ENCODE peak calls at places on chromosome 16, in ten cellular contexts. K is H1, M is WTC11, O is Caco-2, Z is esophagus squamous epithelium, H is epithelial cell of esophagus, D is kidney, I is tibial nerve, U is GM06990, X is HFF-Myc. L is an unnamed sample.

GRCh38 chr16:75039941-75040340 is 41.1 kb downstream of the ZNRF1 start:
- DNase-seq in I (no peak), M (no peak), Z (no peak), O (no peak), D (no peak), H (no peak), K (no peak), X (no peak), U (no peak), L (no peak)

GRCh38 chr16:30853758-30854157 is 40.1 kb downstream of the BCL7C start:
- DNase-seq in X (no peak), D (no peak), I (no peak), Z (no peak), O (no peak), H (peak), K (no peak), U (no peak), M (no peak), L (no peak)

GRCh38 chr16:89013692-89014455 is 36.9 kb upstream of the CBFA2T3 start:
- DNase-seq in K (no peak), X (no peak), I (no peak), Z (no peak), M (no peak), D (peak), H (no peak), O (no peak), U (no peak), L (peak)

GRCh38 chr16:6961704-6962103 is 370.9 kb upstream of the RBFOX1 start:
- DNase-seq in X (no peak), D (no peak), Z (no peak), I (no peak), M (no peak), U (no peak), K (no peak), O (no peak), H (no peak), L (no peak)

GRCh38 chr16:81522141-81522701 is 77.6 kb downstream of the CMIP start:
- DNase-seq in Z (no peak), O (peak), X (no peak), K (peak), I (no peak), M (peak), D (no peak), U (no peak), H (peak), L (peak)

GRCh38 chr16:66568355-66568754 is 2.1 kb downstream of the CMTM1 start:
- DNase-seq in I (no peak), U (no peak), M (no peak), X (no peak), H (peak), Z (no peak), O (no peak), K (no peak), D (no peak), L (no peak)

GRCh38 chr16:68085259-68086071 is at the start of gene NFATC3:
- DNase-seq in H (peak), O (peak), I (peak), D (peak), K (peak), M (peak), X (no peak), U (peak), Z (peak), L (peak)

GRCh38 chr16:81266680-81267095 is 28.2 kb downstream of the BCO1 start:
- DNase-seq in H (peak), M (no peak), X (no peak), D (peak), Z (no peak), O (no peak), U (no peak), I (no peak), K (no peak), L (no peak)

GRCh38 chr16:89383095-89384003 is 107.0 kb downstream of the ANKRD11 start:
- DNase-seq in Z (no peak), D (peak), H (peak), O (peak), M (peak), I (no peak), X (no peak), U (no peak), K (no peak), L (peak)

GRCh38 chr16:76931186-76931585 is 259.8 kb upstream of the MON1B start:
- DNase-seq in H (peak), X (peak), M (no peak), I (no peak), D (no peak), U (no peak), O (no peak), K (no peak), Z (no peak), L (no peak)

GRCh38 chr16:68992521-68992920 is 112.9 kb upstream of the HAS3 start:
- DNase-seq in M (no peak), K (no peak), I (no peak), Z (no peak), H (peak), D (no peak), X (peak), O (no peak), U (no peak), L (no peak)

GRCh38 chr16:57092786-57093301 is 461 bp downstream of the CPNE2 start:
- DNase-seq in D (peak), M (peak), U (peak), K (peak), X (no peak), H (peak), I (no peak), Z (no peak), O (no peak), L (no peak)

GRCh38 chr16:69613283-69614154 is 47.8 kb downstream of the NFAT5 start:
- DNase-seq in U (peak), K (no peak), X (no peak), D (no peak), O (no peak), I (no peak), M (no peak), Z (no peak), H (peak), L (no peak)

GRCh38 chr16:894841-895240 is 75.9 kb downstream of the LMF1 start:
- DNase-seq in I (no peak), M (peak), O (no peak), Z (no peak), X (no peak), U (no peak), D (no peak), H (no peak), K (peak), L (no peak)

GRCh38 chr16:894136-894535 is 76.6 kb downstream of the LMF1 start:
- DNase-seq in M (no peak), H (no peak), O (no peak), K (no peak), D (no peak), Z (no peak), X (no peak), I (no peak), U (no peak), L (no peak)

GRCh38 chr16:892006-892405 is 78.8 kb downstream of the LMF1 start:
- DNase-seq in Z (no peak), M (no peak), U (no peak), O (no peak), X (no peak), D (no peak), H (no peak), I (no peak), K (no peak), L (no peak)

GRCh38 chr16:892536-893255 is 78.1 kb downstream of the LMF1 start:
- DNase-seq in X (no peak), U (no peak), D (no peak), H (no peak), I (no peak), M (peak), K (no peak), Z (no peak), O (no peak), L (no peak)

GRCh38 chr16:893360-893759 is 77.4 kb downstream of the LMF1 start:
- DNase-seq in Z (no peak), K (no peak), I (no peak), X (no peak), O (no peak), D (no peak), U (no peak), M (no peak), H (no peak), L (no peak)
- TF ChIP-seq CTCF in Z (no peak), K (no peak), I (no peak), X (no peak), O (peak), D (no peak), U (no peak), M (no peak), H (no peak), L (peak)

DNA sequence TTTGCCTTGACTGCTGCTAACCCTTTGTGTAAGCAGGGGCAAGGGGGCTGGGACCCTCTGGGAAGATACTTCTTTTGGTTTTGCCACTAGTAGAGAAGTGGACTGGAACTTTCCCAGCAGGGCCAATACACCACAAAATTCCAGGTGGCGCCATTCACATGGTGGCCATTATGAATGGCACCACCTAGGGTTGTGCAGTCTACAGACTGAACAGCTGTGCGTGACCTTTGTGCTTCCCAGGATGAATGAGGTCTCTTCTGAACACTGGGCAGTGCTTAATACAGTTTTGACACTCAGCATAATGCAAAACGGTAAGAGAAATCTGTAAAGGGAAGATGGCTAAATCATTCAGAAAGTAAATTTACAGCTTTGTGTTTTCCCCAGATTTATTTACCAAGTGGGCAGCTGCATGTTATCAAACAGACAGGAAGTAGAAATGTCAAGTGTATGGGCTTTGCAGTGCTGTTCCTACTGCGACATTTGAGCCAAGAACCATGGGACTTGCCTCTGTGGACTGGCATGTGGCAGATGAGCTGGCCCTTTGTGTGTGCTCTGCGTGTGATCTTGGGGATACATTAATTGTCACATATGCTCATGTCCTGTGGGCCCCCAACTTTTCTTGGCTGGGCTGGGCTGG is 9.2 kb downstream of the SYT17 start:
- DNase-seq in I (no peak), D (no peak), K (no peak), H (no peak), U (no peak), M (no peak), O (no peak), Z (no peak), X (no peak), L (no peak)
- TF ChIP-seq CTCF in I (no peak), D (no peak), K (peak), H (no peak), U (no peak), M (no peak), O (peak), Z (peak), X (peak), L (peak)

DNA sequence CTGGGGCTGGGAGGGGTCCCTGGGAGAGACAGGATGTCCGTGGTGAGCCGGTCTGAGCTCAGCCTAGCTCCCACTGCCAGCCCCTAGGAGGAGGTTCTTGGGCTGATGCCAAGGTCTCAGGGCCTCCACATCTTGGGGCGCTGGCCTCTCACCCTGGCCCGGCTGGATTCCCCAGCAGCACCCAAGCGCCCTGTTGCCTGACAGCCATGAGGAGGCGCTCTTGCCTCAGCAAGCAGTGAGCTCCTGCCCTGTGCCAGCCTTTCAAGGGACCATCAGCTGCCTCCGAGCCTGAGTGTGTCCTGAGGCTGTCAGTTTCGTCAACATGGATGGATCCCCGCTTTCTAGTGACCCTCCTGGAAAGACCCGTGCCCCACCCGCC is 234.9 kb upstream of the CIBAR2 start:
- DNase-seq in H (peak), Z (no peak), K (peak), I (no peak), O (no peak), U (no peak), M (peak), D (peak), X (no peak), L (no peak)
- TF ChIP-seq CTCF in H (peak), Z (peak), K (peak), I (no peak), O (peak), U (peak), M (peak), D (peak), X (peak), L (peak)

DNA sequence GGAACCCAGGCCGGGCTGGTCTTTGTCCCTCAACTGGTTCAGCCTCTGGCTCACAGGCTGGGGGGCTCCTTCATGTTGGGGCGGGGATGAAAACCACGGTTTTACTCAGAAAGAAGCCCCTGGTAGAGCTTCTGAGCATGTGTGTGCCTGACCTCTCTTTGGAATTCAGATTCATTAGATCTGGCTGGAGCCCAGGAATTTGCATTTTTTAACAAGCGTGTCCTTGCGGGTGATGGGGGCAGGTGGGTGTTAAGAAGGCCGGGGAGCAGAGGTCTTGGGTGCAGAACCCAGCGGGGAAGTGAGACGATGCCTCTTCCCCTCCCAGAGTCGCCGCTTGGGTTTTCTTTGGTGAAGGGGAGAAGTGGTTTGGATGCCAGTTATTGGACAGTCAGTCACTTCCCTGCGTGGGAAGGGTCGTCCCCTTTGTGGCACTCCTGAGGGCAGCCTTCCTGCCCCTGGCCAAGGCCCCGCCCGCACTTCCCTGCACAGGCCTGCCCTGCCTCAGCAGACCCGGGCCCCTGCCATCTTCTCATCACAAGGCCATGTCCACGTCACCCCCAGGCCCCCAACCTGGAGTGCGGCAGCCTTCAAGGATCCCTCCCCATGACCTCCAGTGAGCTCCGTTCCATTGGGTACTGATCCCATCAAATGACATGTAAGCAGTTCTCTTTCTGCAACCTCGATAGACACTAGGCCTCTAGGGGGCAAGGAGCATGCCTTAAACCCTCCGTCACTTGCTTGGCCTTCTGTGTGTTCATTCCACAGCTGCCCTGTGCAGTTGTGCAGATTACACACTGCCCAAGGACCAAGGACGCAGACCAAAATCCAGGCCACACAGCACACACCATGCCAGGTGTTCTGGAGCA is 177.7 kb upstream of the CIBAR2 start:
- DNase-seq in D (no peak), H (no peak), I (no peak), O (no peak), U (no peak), K (no peak), M (no peak), Z (no peak), X (no peak), L (no peak)
- TF ChIP-seq CTCF in D (no peak), H (no peak), I (no peak), O (peak), U (no peak), K (peak), M (no peak), Z (no peak), X (no peak), L (no peak)

DNA sequence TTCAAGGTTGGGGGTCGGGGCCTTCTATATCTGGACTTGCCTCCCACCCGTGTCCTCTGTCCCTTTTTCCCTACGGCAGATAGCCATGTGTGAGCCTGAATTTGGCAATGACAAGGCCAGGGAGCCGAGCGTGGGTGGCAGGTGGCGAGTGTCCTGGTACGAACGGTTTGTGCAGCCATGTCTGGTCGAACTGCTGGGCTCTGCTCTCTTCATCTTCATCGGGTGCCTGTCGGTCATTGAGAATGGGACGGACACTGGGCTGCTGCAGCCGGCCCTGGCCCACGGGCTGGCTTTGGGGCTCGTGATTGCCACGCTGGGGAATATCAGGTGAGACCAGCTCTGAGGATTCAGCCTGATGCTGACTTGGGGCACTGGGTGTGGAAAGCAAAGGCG is 368 bp downstream of the AQP8 start:
- DNase-seq in K (no peak), Z (no peak), M (no peak), I (no peak), H (no peak), O (no peak), D (no peak), X (no peak), U (no peak), L (no peak)
- TF ChIP-seq CTCF in K (no peak), Z (no peak), M (no peak), I (no peak), H (no peak), O (no peak), D (no peak), X (no peak), U (no peak), L (no peak)

DNA sequence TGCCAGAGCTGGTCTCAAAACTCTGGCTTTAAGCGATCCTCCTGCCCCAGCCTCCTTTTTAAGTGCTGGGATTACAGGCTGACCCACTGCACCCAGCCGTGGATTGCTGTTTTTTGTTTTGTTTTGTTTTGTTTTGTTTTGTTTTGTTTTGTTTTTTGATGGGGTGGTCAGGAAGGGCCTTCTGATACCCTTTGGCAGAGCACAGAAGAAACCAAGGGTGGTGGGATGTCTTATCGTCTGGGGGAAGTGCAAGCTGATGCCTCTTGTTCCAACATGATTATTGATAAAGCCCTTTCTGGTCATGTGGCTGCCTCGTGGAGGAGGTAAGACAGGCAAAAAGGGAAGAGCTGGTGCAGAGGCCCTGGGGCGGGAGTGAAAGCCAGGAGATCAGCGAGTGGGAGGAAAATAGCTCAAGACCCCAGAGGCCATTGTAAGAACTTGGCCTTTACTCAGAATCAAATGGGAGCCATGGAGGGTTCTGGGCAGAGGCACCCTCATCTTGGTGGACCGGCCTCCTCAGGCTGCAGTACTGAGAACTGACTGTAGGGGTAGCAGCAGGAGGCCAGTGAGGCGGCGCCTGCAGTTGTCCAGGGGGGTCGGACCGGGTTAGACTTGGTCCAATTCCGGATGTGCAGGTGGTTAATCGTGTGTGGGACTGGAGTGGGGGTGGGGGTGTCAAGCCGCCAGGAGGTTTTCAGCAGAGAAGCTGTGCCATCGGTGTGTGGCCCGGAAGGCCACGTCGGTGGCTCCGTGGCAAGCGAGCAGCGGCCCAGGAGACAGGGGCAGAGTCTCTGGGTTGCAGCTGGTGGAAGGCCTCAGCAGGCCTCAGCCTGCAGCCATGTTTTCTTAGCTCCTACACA is 84.4 kb upstream of the GSE1 start:
- DNase-seq in M (no peak), I (no peak), U (peak), O (no peak), H (no peak), D (peak), Z (no peak), X (no peak), K (no peak), L (no peak)
- TF ChIP-seq CTCF in M (peak), I (peak), U (peak), O (peak), H (peak), D (peak), Z (peak), X (peak), K (peak), L (peak)

GRCh38 chr16:70685061-70685937 is 554 bp downstream of the MTSS2 start:
- DNase-seq in U (no peak), I (no peak), K (no peak), X (no peak), O (no peak), Z (no peak), D (peak), H (peak), M (no peak), L (peak)
- TF ChIP-seq CTCF in U (no peak), I (no peak), K (no peak), X (no peak), O (no peak), Z (no peak), D (no peak), H (no peak), M (no peak), L (no peak)

GRCh38 chr16:4693296-4693955 is at the start of gene NUDT16L1:
- DNase-seq in D (peak), X (peak), K (peak), U (peak), Z (peak), H (peak), M (peak), O (peak), I (peak), L (peak)
- TF ChIP-seq CTCF in D (peak), X (no peak), K (peak), U (no peak), Z (peak), H (no peak), M (no peak), O (no peak), I (peak), L (peak)

DNA sequence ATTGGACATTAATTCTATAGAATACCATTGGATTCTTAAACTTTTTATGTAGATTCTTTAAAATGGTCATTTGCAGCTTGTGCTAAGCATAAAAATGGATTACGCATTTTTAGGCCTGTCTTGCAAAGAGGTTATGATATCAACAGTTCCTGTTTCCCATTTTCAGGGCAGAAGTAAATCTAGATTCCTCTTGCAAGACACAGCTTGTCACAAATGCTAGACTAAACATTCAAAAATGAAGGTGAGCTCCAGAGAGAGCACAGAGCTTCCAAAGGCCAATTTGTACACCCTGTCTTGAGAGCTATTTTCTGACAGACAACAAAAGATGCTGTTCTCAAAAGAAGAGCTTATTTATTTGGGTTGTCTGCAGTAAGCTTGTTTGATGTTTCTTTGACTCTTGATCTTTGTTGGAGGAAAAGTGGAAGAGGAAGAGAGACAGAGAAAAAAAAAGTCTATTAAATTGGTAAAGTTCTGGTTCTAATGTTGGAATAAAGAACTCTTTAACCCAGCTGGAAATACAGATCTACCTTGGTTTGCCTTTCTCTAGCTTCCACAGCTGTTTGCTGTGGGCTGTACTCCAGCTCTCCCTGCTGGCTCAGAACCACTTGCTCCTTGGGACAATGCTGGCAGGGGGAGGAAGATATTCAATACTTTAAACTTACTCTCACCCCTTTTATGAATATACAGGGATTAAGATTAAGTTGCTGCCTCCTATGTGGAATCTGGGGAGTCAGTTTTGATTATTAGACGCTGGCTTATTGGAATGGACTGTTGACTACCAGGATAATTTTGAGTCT is 651.8 kb downstream of the CDH11 start:
- DNase-seq in K (no peak), I (no peak), O (no peak), M (no peak), D (peak), X (no peak), U (no peak), H (peak), Z (no peak), L (no peak)
- TF ChIP-seq CTCF in K (no peak), I (no peak), O (peak), M (no peak), D (no peak), X (no peak), U (no peak), H (peak), Z (no peak), L (peak)